ENCODE peak calls at places on chromosomes 16 and 17, in six cellular contexts. One of them, this sample, is unnamed.

GRCh38 chr16:54266363-54266955 is 20.1 kb downstream of the IRX3 start:
- DNase-seq in T follicular helper cell: no peak
- DNase-seq in left colon: no peak
- DNase-seq in EH: peak
- DNase-seq in C1 segment of cervical spinal cord: no peak
- DNase-seq in GM06990: no peak
- DNase-seq in this sample: no peak

GRCh38 chr16:27547134-27547533 is 2.6 kb downstream of the GTF3C1 start:
- DNase-seq in T follicular helper cell: no peak
- DNase-seq in left colon: no peak
- DNase-seq in EH: peak
- DNase-seq in C1 segment of cervical spinal cord: no peak
- DNase-seq in GM06990: peak
- DNase-seq in this sample: peak

GRCh38 chr16:53518550-53519416 is 15.8 kb upstream of the AKTIP start:
- DNase-seq in T follicular helper cell: peak
- DNase-seq in left colon: peak
- DNase-seq in EH: peak
- DNase-seq in C1 segment of cervical spinal cord: no peak
- DNase-seq in GM06990: peak
- DNase-seq in this sample: no peak

GRCh38 chr17:77405867-77406513 is 265.2 kb downstream of the SEC14L1 start:
- DNase-seq in T follicular helper cell: no peak
- DNase-seq in left colon: peak
- DNase-seq in EH: no peak
- DNase-seq in C1 segment of cervical spinal cord: no peak
- DNase-seq in GM06990: peak
- DNase-seq in this sample: no peak

GRCh38 chr16:48612621-48613020 is 2.6 kb upstream of the N4BP1 start:
- DNase-seq in T follicular helper cell: no peak
- DNase-seq in left colon: no peak
- DNase-seq in EH: no peak
- DNase-seq in C1 segment of cervical spinal cord: no peak
- DNase-seq in GM06990: no peak
- DNase-seq in this sample: no peak

GRCh38 chr16:1825864-1826690 is 548 bp downstream of the HAGH start:
- DNase-seq in T follicular helper cell: peak
- DNase-seq in left colon: peak
- DNase-seq in EH: peak
- DNase-seq in C1 segment of cervical spinal cord: no peak
- DNase-seq in GM06990: peak
- DNase-seq in this sample: no peak

GRCh38 chr17:60743812-60744211 is 66.2 kb downstream of the BCAS3 start:
- DNase-seq in T follicular helper cell: no peak
- DNase-seq in left colon: no peak
- DNase-seq in EH: peak
- DNase-seq in C1 segment of cervical spinal cord: no peak
- DNase-seq in GM06990: no peak
- DNase-seq in this sample: no peak

GRCh38 chr17:49520386-49521087 is 25.4 kb downstream of the NGFR start:
- DNase-seq in T follicular helper cell: no peak
- DNase-seq in left colon: no peak
- DNase-seq in EH: no peak
- DNase-seq in C1 segment of cervical spinal cord: no peak
- DNase-seq in GM06990: no peak
- DNase-seq in this sample: no peak

GRCh38 chr17:39107141-39107540 is 44.3 kb downstream of the PLXDC1 start:
- DNase-seq in T follicular helper cell: no peak
- DNase-seq in left colon: no peak
- DNase-seq in EH: no peak
- DNase-seq in C1 segment of cervical spinal cord: no peak
- DNase-seq in GM06990: no peak
- DNase-seq in this sample: no peak

GRCh38 chr16:57742543-57742942 is 7.0 kb downstream of the KATNB1 start:
- DNase-seq in T follicular helper cell: no peak
- DNase-seq in left colon: no peak
- DNase-seq in EH: no peak
- DNase-seq in C1 segment of cervical spinal cord: no peak
- DNase-seq in GM06990: no peak
- DNase-seq in this sample: no peak

GRCh38 chr17:83053021-83053778 is 26.2 kb upstream of the METRNL start:
- DNase-seq in T follicular helper cell: no peak
- DNase-seq in left colon: no peak
- DNase-seq in EH: peak
- DNase-seq in C1 segment of cervical spinal cord: no peak
- DNase-seq in GM06990: no peak
- DNase-seq in this sample: no peak

GRCh38 chr17:60355663-60356594 is 36.0 kb downstream of the USP32 start:
- DNase-seq in T follicular helper cell: no peak
- DNase-seq in left colon: no peak
- DNase-seq in EH: no peak
- DNase-seq in C1 segment of cervical spinal cord: no peak
- DNase-seq in GM06990: no peak
- DNase-seq in this sample: no peak

GRCh38 chr17:72030067-72030899 is 90.5 kb upstream of the SOX9 start:
- DNase-seq in T follicular helper cell: peak
- DNase-seq in left colon: peak
- DNase-seq in EH: peak
- DNase-seq in C1 segment of cervical spinal cord: no peak
- DNase-seq in GM06990: peak
- DNase-seq in this sample: peak

GRCh38 chr16:1177750-1178149 is 24.8 kb downstream of the CACNA1H start:
- DNase-seq in T follicular helper cell: no peak
- DNase-seq in left colon: no peak
- DNase-seq in EH: no peak
- DNase-seq in C1 segment of cervical spinal cord: no peak
- DNase-seq in GM06990: no peak
- DNase-seq in this sample: no peak

GRCh38 chr17:45294506-45294905 is 22.3 kb downstream of the MAP3K14 start:
- DNase-seq in T follicular helper cell: no peak
- DNase-seq in left colon: no peak
- DNase-seq in EH: peak
- DNase-seq in C1 segment of cervical spinal cord: no peak
- DNase-seq in GM06990: no peak
- DNase-seq in this sample: no peak

GRCh38 chr17:60491771-60492170 is 34.3 kb downstream of the APPBP2 start:
- DNase-seq in T follicular helper cell: no peak
- DNase-seq in left colon: no peak
- DNase-seq in EH: no peak
- DNase-seq in C1 segment of cervical spinal cord: no peak
- DNase-seq in GM06990: no peak
- DNase-seq in this sample: no peak

GRCh38 chr16:2447920-2448583 is 11.9 kb upstream of the TEDC2 start:
- DNase-seq in T follicular helper cell: no peak
- DNase-seq in left colon: no peak
- DNase-seq in EH: peak
- DNase-seq in C1 segment of cervical spinal cord: no peak
- DNase-seq in GM06990: no peak
- DNase-seq in this sample: no peak

GRCh38 chr17:11279776-11280344 is 38.8 kb downstream of the SHISA6 start:
- DNase-seq in T follicular helper cell: no peak
- DNase-seq in left colon: no peak
- DNase-seq in EH: no peak
- DNase-seq in C1 segment of cervical spinal cord: no peak
- DNase-seq in GM06990: no peak
- DNase-seq in this sample: no peak

GRCh38 chr16:22192261-22193133 is 13.6 kb upstream of the EEF2K start:
- DNase-seq in T follicular helper cell: peak
- DNase-seq in left colon: peak
- DNase-seq in EH: peak
- DNase-seq in C1 segment of cervical spinal cord: no peak
- DNase-seq in GM06990: peak
- DNase-seq in this sample: peak

GRCh38 chr16:19186403-19186802 is 18.4 kb downstream of the SYT17 start:
- DNase-seq in T follicular helper cell: no peak
- DNase-seq in left colon: no peak
- DNase-seq in EH: peak
- DNase-seq in C1 segment of cervical spinal cord: no peak
- DNase-seq in GM06990: no peak
- DNase-seq in this sample: no peak

GRCh38 chr16:78194948-78195347 is 95.5 kb downstream of the WWOX start:
- DNase-seq in T follicular helper cell: no peak
- DNase-seq in left colon: no peak
- DNase-seq in EH: no peak
- DNase-seq in C1 segment of cervical spinal cord: no peak
- DNase-seq in GM06990: no peak
- DNase-seq in this sample: no peak

GRCh38 chr17:82120148-82120547 is 22.1 kb upstream of the FASN start:
- DNase-seq in T follicular helper cell: no peak
- DNase-seq in left colon: no peak
- DNase-seq in EH: peak
- DNase-seq in C1 segment of cervical spinal cord: no peak
- DNase-seq in GM06990: no peak
- DNase-seq in this sample: no peak

GRCh38 chr16:67897231-67897630 is 4.2 kb downstream of the PSKH1 start:
- DNase-seq in T follicular helper cell: no peak
- DNase-seq in left colon: no peak
- DNase-seq in EH: peak
- DNase-seq in C1 segment of cervical spinal cord: no peak
- DNase-seq in GM06990: no peak
- DNase-seq in this sample: no peak

GRCh38 chr17:21113106-21113690 is 13.6 kb upstream of the DHRS7B start:
- DNase-seq in T follicular helper cell: no peak
- DNase-seq in left colon: no peak
- DNase-seq in EH: no peak
- DNase-seq in C1 segment of cervical spinal cord: no peak
- DNase-seq in GM06990: no peak
- DNase-seq in this sample: no peak

GRCh38 chr16:62225675-62226074 is 189.4 kb upstream of the CDH8 start:
- DNase-seq in T follicular helper cell: no peak
- DNase-seq in left colon: peak
- DNase-seq in EH: no peak
- DNase-seq in C1 segment of cervical spinal cord: no peak
- DNase-seq in GM06990: no peak
- DNase-seq in this sample: peak

GRCh38 chr17:6077746-6078145 is 7.6 kb downstream of the WSCD1 start:
- DNase-seq in T follicular helper cell: no peak
- DNase-seq in left colon: no peak
- DNase-seq in EH: no peak
- DNase-seq in C1 segment of cervical spinal cord: no peak
- DNase-seq in GM06990: no peak
- DNase-seq in this sample: no peak

GRCh38 chr16:56669840-56670639 is 426 bp downstream of the MT1H start:
- DNase-seq in T follicular helper cell: no peak
- DNase-seq in left colon: no peak
- DNase-seq in EH: no peak
- DNase-seq in C1 segment of cervical spinal cord: no peak
- DNase-seq in GM06990: no peak
- DNase-seq in this sample: no peak

This sample was measured in HS-5.